ENCODE peak calls at places on chromosomes 5 and 9, in five cellular contexts. P is foreskin fibroblast, I is fibroblast of lung, M is body of pancreas, C is IMR-90. U is an unnamed sample.

GRCh38 chr5:36606437-36607113 is at the start of gene SLC1A3:
- DNase-seq in P (peak; percentile 84), I (peak; percentile 79), M (peak; percentile 54), C (peak; percentile 68), U (peak; percentile 88)

GRCh38 chr9:75027187-75028107 is 646 bp downstream of the CARNMT1 start:
- DNase-seq in P (peak; percentile 75), I (peak; percentile 47), M (peak; percentile 73), C (peak; percentile 45), U (peak; percentile 46)

GRCh38 chr5:172412724-172413260 is 41.5 kb downstream of the SH3PXD2B start:
- DNase-seq in P (peak; percentile 98), I (peak; percentile 98), M (peak; percentile 56), C (peak; percentile 95), U (peak; percentile 96)

GRCh38 chr5:89128930-89129625 is 246.1 kb upstream of the MEF2C start:
- DNase-seq in P (no peak), I (no peak), M (no peak), C (no peak), U (no peak)

GRCh38 chr9:114285166-114285867 is 37.6 kb upstream of the ORM1 start:
- DNase-seq in P (peak; percentile 97), I (peak; percentile 93), M (no peak), C (peak; percentile 94), U (peak; percentile 96)

GRCh38 chr5:15992918-15993317 is 186.7 kb downstream of the MARCHF11 start:
- DNase-seq in P (peak; percentile 55), I (peak; percentile 47), M (no peak), C (peak; percentile 72), U (peak; percentile 71)

GRCh38 chr9:34558911-34559615 is 30.5 kb downstream of the CNTFR start:
- DNase-seq in P (no peak), I (no peak), M (no peak), C (no peak), U (no peak)

GRCh38 chr5:2276101-2276500 is 393.4 kb upstream of the IRX4 start:
- DNase-seq in P (no peak), I (no peak), M (no peak), C (no peak), U (no peak)

GRCh38 chr9:26947736-26948135 is 694 bp upstream of the PLAA start:
- DNase-seq in P (no peak), I (no peak), M (no peak), C (no peak), U (no peak)

GRCh38 chr9:22005700-22006605 is 3.2 kb downstream of the CDKN2B start:
- DNase-seq in P (peak; percentile 69), I (peak; percentile 38), M (no peak), C (peak; percentile 31), U (peak; percentile 59)

GRCh38 chr9:125426926-125427325 is 165.3 kb downstream of the GAPVD1 start:
- DNase-seq in P (no peak), I (no peak), M (no peak), C (no peak), U (no peak)

GRCh38 chr9:86703346-86703745 is 244.0 kb downstream of the GAS1 start:
- DNase-seq in P (no peak), I (peak; percentile 56), M (no peak), C (peak; percentile 72), U (no peak)

GRCh38 chr5:93583799-93584530 is 943 bp downstream of the NR2F1 start:
- DNase-seq in P (peak; percentile 88), I (peak; percentile 47), M (peak; percentile 54), C (peak; percentile 47), U (no peak)

GRCh38 chr5:82662340-82662739 is 384.2 kb upstream of the RPS23 start:
- DNase-seq in P (no peak), I (no peak), M (no peak), C (no peak), U (no peak)

GRCh38 chr9:93245437-93245970 is 61.6 kb downstream of the WNK2 start:
- DNase-seq in P (no peak), I (no peak), M (no peak), C (no peak), U (no peak)

GRCh38 chr9:100322954-100323536 is 29.7 kb downstream of the TEX10 start:
- DNase-seq in P (peak; percentile 59), I (peak; percentile 60), M (peak; percentile 31), C (peak; percentile 51), U (peak; percentile 56)

GRCh38 chr9:25964239-25964638 is 286.0 kb upstream of the TUSC1 start:
- DNase-seq in P (peak; percentile 42), I (peak; percentile 73), M (no peak), C (peak; percentile 82), U (peak; percentile 68)

GRCh38 chr5:122680623-122681350 is 94.1 kb upstream of the SNX2 start:
- DNase-seq in P (no peak), I (no peak), M (no peak), C (no peak), U (no peak)

GRCh38 chr9:72856985-72857631 is 95.7 kb downstream of the ALDH1A1 start:
- DNase-seq in P (peak; percentile 86), I (peak; percentile 77), M (peak; percentile 32), C (peak; percentile 56), U (peak; percentile 65)

GRCh38 chr5:76537073-76537543 is 86.1 kb downstream of the F2RL2 start:
- DNase-seq in P (no peak), I (no peak), M (no peak), C (peak; percentile 2), U (no peak)

GRCh38 chr5:163433271-163433670 is 4.1 kb upstream of the CCNG1 start:
- DNase-seq in P (no peak), I (no peak), M (peak; percentile 30), C (no peak), U (no peak)

GRCh38 chr5:96226941-96227552 is 206.0 kb downstream of the PCSK1 start:
- DNase-seq in P (peak; percentile 95), I (peak; percentile 93), M (no peak), C (peak; percentile 97), U (peak; percentile 95)

GRCh38 chr5:108472237-108472636 is 90.3 kb upstream of the FBXL17 start:
- DNase-seq in P (peak; percentile 47), I (no peak), M (no peak), C (peak; percentile 51), U (no peak)

GRCh38 chr5:174984863-174985262 is 260.5 kb downstream of the MSX2 start:
- DNase-seq in P (no peak), I (no peak), M (no peak), C (no peak), U (no peak)

GRCh38 chr5:172486451-172486850 is 32.1 kb upstream of the SH3PXD2B start:
- DNase-seq in P (no peak), I (no peak), M (no peak), C (no peak), U (no peak)

GRCh38 chr5:151863566-151863965 is 61.1 kb downstream of the GLRA1 start:
- DNase-seq in P (no peak), I (no peak), M (no peak), C (no peak), U (no peak)

GRCh38 chr9:114786251-114786650 is 19.6 kb downstream of the TNFSF15 start:
- DNase-seq in P (no peak), I (no peak), M (no peak), C (no peak), U (no peak)

GRCh38 chr5:2750758-2751464 is 566 bp downstream of the IRX2 start:
- DNase-seq in P (peak; percentile 76), I (no peak), M (no peak), C (no peak), U (peak; percentile 22)

GRCh38 chr5:41793156-41793770 is 77.0 kb downstream of the OXCT1 start:
- DNase-seq in P (peak; percentile 91), I (peak; percentile 92), M (no peak), C (peak; percentile 93), U (peak; percentile 78)

GRCh38 chr9:21465859-21466518 is 16.1 kb downstream of the IFNE start:
- DNase-seq in P (peak; percentile 74), I (peak; percentile 75), M (no peak), C (peak; percentile 68), U (peak; percentile 71)

GRCh38 chr5:72036951-72037350 is 70.3 kb upstream of the MAP1B start:
- DNase-seq in P (peak; percentile 26), I (no peak), M (no peak), C (peak; percentile 4), U (no peak)

DNA sequence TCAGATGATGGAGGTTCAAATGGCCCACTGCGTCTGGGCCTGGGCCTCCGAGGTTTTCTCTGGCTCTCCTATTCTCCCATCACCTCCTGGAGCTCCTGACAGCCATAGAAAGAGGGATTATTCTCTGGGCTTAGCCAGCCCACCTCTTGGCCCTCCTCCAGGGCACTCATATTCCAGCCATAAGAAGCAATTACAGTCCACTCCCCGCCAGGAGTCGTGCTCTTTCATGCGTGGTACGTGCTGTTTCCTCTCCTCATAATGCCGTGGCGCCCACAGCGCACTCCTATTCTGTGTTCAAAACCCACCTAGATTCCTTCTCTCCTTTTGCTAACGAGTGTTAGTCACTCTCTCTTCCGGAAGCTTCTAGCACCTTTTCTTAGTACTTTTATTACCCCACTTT is 240.8 kb upstream of the ZNF462 start:
- DNase-seq in P (no peak), I (no peak), M (no peak), C (no peak), U (peak; percentile 14)
- TF ChIP-seq CTCF in P (no peak), I (no peak), M (no peak), C (no peak), U (no peak)

GRCh38 chr9:110106698-110107097 is 101.3 kb downstream of the C9orf152 start:
- DNase-seq in P (no peak), I (no peak), M (no peak), C (no peak), U (no peak)

GRCh38 chr9:110101531-110102161 is 106.3 kb downstream of the C9orf152 start:
- DNase-seq in P (peak; percentile 58), I (peak; percentile 68), M (no peak), C (peak; percentile 83), U (no peak)

GRCh38 chr9:110105107-110105506 is 102.9 kb downstream of the C9orf152 start:
- DNase-seq in P (no peak), I (peak; percentile 79), M (no peak), C (peak; percentile 90), U (peak; percentile 83)

GRCh38 chr9:110103257-110103656 is 104.7 kb downstream of the C9orf152 start:
- DNase-seq in P (no peak), I (no peak), M (no peak), C (no peak), U (no peak)

DNA sequence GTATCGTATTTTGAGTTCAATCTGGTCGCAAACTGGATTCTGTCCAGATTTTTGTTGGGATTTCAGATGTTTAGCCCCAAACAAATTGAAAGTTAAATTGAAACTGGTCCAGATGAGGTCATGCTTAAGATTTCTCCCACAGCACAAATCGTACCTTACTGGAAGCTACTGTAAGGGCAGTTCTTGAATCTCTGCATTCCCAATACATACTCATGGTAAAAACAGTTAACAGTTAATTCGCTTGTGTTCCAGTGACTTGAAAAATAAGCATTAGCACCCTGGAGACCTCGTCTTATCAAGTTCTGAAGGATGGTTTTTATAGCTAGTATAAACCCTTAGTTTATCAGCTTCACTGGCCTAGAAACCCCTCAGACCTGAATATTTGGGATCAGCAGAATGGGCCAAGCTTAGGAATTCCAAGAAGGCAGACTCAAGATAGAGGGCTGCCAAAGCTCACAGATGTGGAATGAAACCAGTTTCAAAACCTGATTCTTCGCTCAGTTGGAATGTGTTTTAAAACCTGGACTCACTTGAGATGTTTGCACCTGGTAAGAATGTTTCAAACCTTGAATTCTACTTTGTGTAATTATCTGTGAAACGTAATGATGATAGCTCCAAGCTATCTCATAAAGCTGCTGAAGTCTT is 103.6 kb downstream of the C9orf152 start:
- DNase-seq in P (peak; percentile 41), I (peak; percentile 71), M (no peak), C (peak; percentile 85), U (peak; percentile 73)
- H3K4me3 ChIP-seq in P (no peak overlapping the region), I (no peak overlapping the region), M (no peak overlapping the region), C (no peak overlapping the region), U (no peak overlapping the region)

GRCh38 chr5:113330533-113331200 is 104.1 kb downstream of the TSSK1B start:
- DNase-seq in P (peak; percentile 69), I (peak; percentile 60), M (no peak), C (peak; percentile 60), U (peak; percentile 69)
- TF ChIP-seq CTCF in P (peak; percentile 24), I (peak; percentile 39), M (peak; percentile 38), C (peak; percentile 51), U (peak; percentile 33)

GRCh38 chr9:107674937-107675277 is 185.3 kb upstream of the KLF4 start:
- DNase-seq in P (peak; percentile 82), I (peak; percentile 35), M (no peak), C (no peak), U (no peak)
- H3K4me3 ChIP-seq in P (no peak overlapping the region), I (no peak overlapping the region), M (no peak overlapping the region), C (no peak overlapping the region), U (no peak overlapping the region)